ENCODE peak calls at places on chromosomes 12 and 14, in ten cellular contexts. H is foreskin melanocyte; N is RPMI7951; E is GM23248; B is HT1080; U is PC-3; A is activated naive CD4-positive, alpha-beta T cell treated with anti-CD3 and anti-CD28 coated beads, Interleukin-2, amount 10 ng/mL, durations not matched to agents 7 days and 5 days; T is AG09319; Q is iPS-NIHi11; O is stimulated activated CD8-positive, alpha-beta memory T cell treated with anti-CD3 and anti-CD28 coated beads, Interleukin-15, amount 100 ng/mL, for 24 hours. R is an unnamed sample.

GRCh38 chr14:24185741-24186140 is 2.9 kb downstream of the IPO4 start:
- DNase-seq in E (no peak), O (no peak), N (no peak), U (no peak), A (no peak), Q (no peak), T (no peak), B (no peak), H (no peak), R (no peak)

GRCh38 chr12:40959041-40959440 is 229.1 kb upstream of the PDZRN4 start:
- DNase-seq in N (no peak), O (no peak), B (no peak), T (peak; percentile 91), A (no peak), H (no peak), Q (no peak), E (peak; percentile 57), U (no peak), R (no peak)

GRCh38 chr14:71119075-71119474 is 211.8 kb downstream of the PCNX1 start:
- DNase-seq in H (no peak), O (no peak), U (peak; percentile 65), B (peak; percentile 63), T (no peak), E (peak; percentile 57), A (no peak), Q (no peak), N (peak; percentile 70), R (no peak)

GRCh38 chr14:44352212-44352611 is 154.9 kb downstream of the FSCB start:
- DNase-seq in B (no peak), A (no peak), Q (no peak), H (no peak), E (no peak), U (no peak), O (no peak), N (no peak), T (no peak), R (no peak)

GRCh38 chr12:49038291-49038955 is 19.8 kb upstream of the PRKAG1 start:
- DNase-seq in N (no peak), H (no peak), Q (no peak), E (no peak), A (no peak), B (no peak), U (no peak), T (no peak), O (no peak), R (no peak)

GRCh38 chr12:5032821-5033220 is 10.9 kb upstream of the KCNA5 start:
- DNase-seq in H (no peak), U (no peak), O (no peak), T (no peak), B (no peak), A (no peak), N (no peak), Q (no peak), E (no peak), R (no peak)

GRCh38 chr14:45686771-45687170 is 433.8 kb upstream of the MIS18BP1 start:
- DNase-seq in B (no peak), U (no peak), A (no peak), N (no peak), H (no peak), E (no peak), Q (no peak), O (no peak), T (no peak), R (no peak)

GRCh38 chr14:93173943-93174395 is 10.7 kb downstream of the MOAP1 start:
- DNase-seq in N (no peak), O (no peak), T (no peak), Q (no peak), A (no peak), E (peak; percentile 52), B (no peak), U (peak; percentile 20), H (no peak), R (no peak)

GRCh38 chr14:29465095-29465494 is 462.6 kb downstream of the PRKD1 start:
- DNase-seq in E (no peak), T (no peak), N (no peak), B (no peak), H (no peak), Q (no peak), U (no peak), O (no peak), A (no peak), R (no peak)

GRCh38 chr14:49512571-49512970 is 73.6 kb downstream of the RPS29 start:
- DNase-seq in U (no peak), Q (no peak), O (no peak), B (no peak), A (no peak), E (peak; percentile 40), H (no peak), N (no peak), T (no peak), R (no peak)

GRCh38 chr12:1318327-1319031 is 275.9 kb downstream of the FBXL14 start:
- DNase-seq in O (no peak), E (peak; percentile 76), B (peak; percentile 28), N (peak; percentile 13), H (peak; percentile 73), Q (peak; percentile 62), T (peak; percentile 35), U (peak; percentile 62), A (no peak), R (no peak)

GRCh38 chr14:63992858-63993257 is 140.1 kb downstream of the SYNE2 start:
- DNase-seq in U (no peak), Q (no peak), A (no peak), H (no peak), E (no peak), N (no peak), B (no peak), O (no peak), T (no peak), R (no peak)

GRCh38 chr12:110581951-110582285 is 1.2 kb downstream of the PPTC7 start:
- DNase-seq in O (no peak), H (no peak), U (peak; percentile 40), N (no peak), Q (no peak), A (no peak), E (no peak), B (peak; percentile 15), T (no peak), R (no peak)

GRCh38 chr14:93375673-93376156 is 28.7 kb downstream of the COX8C start:
- DNase-seq in O (no peak), Q (no peak), B (peak; percentile 13), H (no peak), E (no peak), T (no peak), N (no peak), A (no peak), U (no peak), R (no peak)

GRCh38 chr12:52181757-52182156 is 10.1 kb downstream of the KRT80 start:
- DNase-seq in E (peak; percentile 67), U (no peak), T (no peak), B (peak; percentile 85), Q (peak; percentile 80), A (no peak), O (no peak), N (peak; percentile 81), H (no peak), R (no peak)

GRCh38 chr12:125028106-125028505 is 34.7 kb downstream of the BRI3BP start:
- DNase-seq in H (no peak), O (no peak), B (no peak), A (no peak), U (no peak), Q (no peak), T (no peak), N (no peak), E (no peak), R (no peak)

GRCh38 chr12:122895757-122896636 is at the start of gene VPS37B:
- DNase-seq in H (peak; percentile 68), A (peak; percentile 88), Q (peak; percentile 93), T (peak; percentile 71), B (peak; percentile 78), E (peak; percentile 92), N (peak; percentile 82), U (peak; percentile 82), O (peak; percentile 83), R (peak; percentile 97)

GRCh38 chr14:105602243-105602750 is 75.9 kb downstream of the TMEM121 start:
- DNase-seq in A (no peak), B (no peak), H (no peak), O (no peak), T (no peak), N (no peak), U (no peak), E (no peak), Q (no peak), R (no peak)

GRCh38 chr14:105197274-105197673 is 16.2 kb upstream of the NUDT14 start:
- DNase-seq in H (peak; percentile 45), A (no peak), Q (no peak), U (peak; percentile 78), N (peak; percentile 68), T (peak; percentile 31), B (no peak), E (peak; percentile 82), O (no peak), R (no peak)

GRCh38 chr12:30582943-30583342 is 112.7 kb downstream of the IPO8 start:
- DNase-seq in E (peak; percentile 11), H (no peak), Q (peak; percentile 11), A (no peak), O (no peak), N (no peak), U (no peak), B (no peak), T (no peak), R (no peak)

GRCh38 chr12:92470608-92471021 is 232.2 kb upstream of the PLEKHG7 start:
- DNase-seq in H (no peak), N (no peak), Q (no peak), E (no peak), T (no peak), U (peak; percentile 14), A (no peak), O (no peak), B (no peak), R (no peak)

GRCh38 chr14:103594265-103594664 is 31.5 kb downstream of the COA8 start:
- DNase-seq in U (peak; percentile 96), A (no peak), H (peak; percentile 99), T (no peak), B (peak; percentile 86), E (peak; percentile 91), Q (peak; percentile 53), O (no peak), N (peak; percentile 95), R (no peak)

GRCh38 chr14:76080009-76080408 is 71.7 kb upstream of the GPATCH2L start:
- DNase-seq in U (no peak), A (no peak), N (no peak), Q (no peak), E (no peak), H (no peak), B (no peak), O (no peak), T (no peak), R (no peak)

GRCh38 chr12:16587110-16587453 is 18.9 kb downstream of the LMO3 start:
- DNase-seq in N (no peak), A (no peak), E (no peak), U (no peak), B (no peak), Q (no peak), O (no peak), H (no peak), T (no peak), R (no peak)

GRCh38 chr14:26370118-26370517 is 227.7 kb downstream of the NOVA1 start:
- DNase-seq in U (no peak), B (no peak), N (no peak), H (peak; percentile 46), E (no peak), O (no peak), Q (peak; percentile 14), T (no peak), A (no peak), R (no peak)

GRCh38 chr12:65510584-65511050 is 232.1 kb downstream of the MSRB3 start:
- DNase-seq in N (peak; percentile 73), A (no peak), O (no peak), B (no peak), T (no peak), H (peak; percentile 92), E (no peak), Q (peak; percentile 78), U (no peak), R (no peak)

GRCh38 chr12:68613209-68613904 is 2.7 kb downstream of the RAP1B start:
- DNase-seq in U (no peak), N (no peak), H (no peak), T (no peak), A (peak; percentile 66), B (no peak), O (no peak), Q (no peak), E (no peak), R (no peak)